ENCODE peak calls at places on chromosome 5, in eight cellular contexts. O, Z, V, A, W, C, K and D are unnamed samples.

GRCh38 chr5:54904425-54904824 is 81.0 kb downstream of the ESM1 start:
- DNase-seq in W (no peak), V (no peak), K (no peak), C (no peak), Z (no peak), O (no peak), A (peak; percentile 52), D (no peak)

GRCh38 chr5:173453167-173453566 is 125.0 kb upstream of the STC2 start:
- DNase-seq in K (no peak), C (no peak), V (no peak), Z (no peak), W (no peak), O (no peak), A (no peak), D (no peak)

GRCh38 chr5:174549254-174549653 is 175.1 kb upstream of the MSX2 start:
- DNase-seq in A (no peak), W (no peak), V (no peak), Z (no peak), O (no peak), K (no peak), C (no peak), D (no peak)

GRCh38 chr5:150159741-150160179 is 4.1 kb upstream of the PDGFRB start:
- DNase-seq in K (no peak), A (no peak), Z (peak; percentile 85), O (no peak), V (no peak), W (no peak), C (no peak), D (no peak)

GRCh38 chr5:38532165-38532669 is 24.2 kb downstream of the LIFR start:
- DNase-seq in W (no peak), C (no peak), K (no peak), V (no peak), Z (no peak), O (no peak), A (no peak), D (peak; percentile 84)

GRCh38 chr5:90386099-90386710 is 23.4 kb downstream of the CETN3 start:
- DNase-seq in A (peak; percentile 36), C (no peak), K (no peak), Z (no peak), V (no peak), O (no peak), W (no peak), D (no peak)

GRCh38 chr5:157516626-157517325 is 56.8 kb downstream of the NIPAL4 start:
- DNase-seq in C (peak; percentile 16), O (peak; percentile 88), A (no peak), V (no peak), K (no peak), W (no peak), Z (peak; percentile 82), D (peak; percentile 92)

GRCh38 chr5:81787843-81788242 is 36.9 kb upstream of the SSBP2 start:
- DNase-seq in Z (peak; percentile 53), C (peak; percentile 62), A (peak; percentile 77), W (peak; percentile 73), K (no peak), O (peak; percentile 89), V (peak; percentile 71), D (peak; percentile 82)

GRCh38 chr5:45408067-45408466 is 288.1 kb downstream of the HCN1 start:
- DNase-seq in W (no peak), C (no peak), A (no peak), K (no peak), V (no peak), O (no peak), Z (no peak), D (no peak)

GRCh38 chr5:175752826-175753535 is 95.1 kb downstream of the HRH2 start:
- DNase-seq in W (no peak), K (no peak), A (no peak), V (no peak), Z (no peak), C (no peak), O (no peak), D (no peak)

GRCh38 chr5:120012441-120012840 is 383.1 kb downstream of the FAM170A start:
- DNase-seq in A (no peak), K (no peak), W (no peak), Z (no peak), O (no peak), C (no peak), V (no peak), D (no peak)

GRCh38 chr5:113804264-113804663 is 290.8 kb downstream of the YTHDC2 start:
- DNase-seq in Z (no peak), O (no peak), W (no peak), C (no peak), K (no peak), V (no peak), A (no peak), D (no peak)

GRCh38 chr5:132013711-132014110 is 2.3 kb upstream of the ACSL6 start:
- DNase-seq in K (peak; percentile 94), W (no peak), O (no peak), A (no peak), V (peak; percentile 42), C (no peak), Z (no peak), D (no peak)

GRCh38 chr5:91754990-91755389 is 371.9 kb upstream of the ARRDC3 start:
- DNase-seq in C (no peak), A (no peak), W (no peak), Z (no peak), V (no peak), O (no peak), K (no peak), D (no peak)

GRCh38 chr5:154776167-154776566 is 21.0 kb downstream of the LARP1 start:
- DNase-seq in K (no peak), C (no peak), V (peak; percentile 14), O (no peak), W (no peak), Z (no peak), A (no peak), D (no peak)
- TF ChIP-seq POLR2A in K (no peak), C (no peak), V (no peak), O (no peak), W (no peak), Z (no peak), A (no peak), D (no peak)

GRCh38 chr5:141430332-141431113 is at the start of gene PCDHGA12:
- DNase-seq in O (no peak), Z (peak; percentile 77), V (no peak), K (no peak), C (no peak), W (no peak), A (peak; percentile 87), D (peak; percentile 61)

GRCh38 chr5:141422742-141423291 is 2.0 kb downstream of the PCDHGA11 start:
- DNase-seq in V (no peak), K (no peak), A (no peak), Z (no peak), W (no peak), C (no peak), O (no peak), D (no peak)

GRCh38 chr5:141431286-141431685 is 979 bp downstream of the PCDHGA12 start:
- DNase-seq in W (no peak), Z (no peak), A (peak; percentile 33), V (no peak), K (no peak), C (no peak), O (no peak), D (no peak)

DNA sequence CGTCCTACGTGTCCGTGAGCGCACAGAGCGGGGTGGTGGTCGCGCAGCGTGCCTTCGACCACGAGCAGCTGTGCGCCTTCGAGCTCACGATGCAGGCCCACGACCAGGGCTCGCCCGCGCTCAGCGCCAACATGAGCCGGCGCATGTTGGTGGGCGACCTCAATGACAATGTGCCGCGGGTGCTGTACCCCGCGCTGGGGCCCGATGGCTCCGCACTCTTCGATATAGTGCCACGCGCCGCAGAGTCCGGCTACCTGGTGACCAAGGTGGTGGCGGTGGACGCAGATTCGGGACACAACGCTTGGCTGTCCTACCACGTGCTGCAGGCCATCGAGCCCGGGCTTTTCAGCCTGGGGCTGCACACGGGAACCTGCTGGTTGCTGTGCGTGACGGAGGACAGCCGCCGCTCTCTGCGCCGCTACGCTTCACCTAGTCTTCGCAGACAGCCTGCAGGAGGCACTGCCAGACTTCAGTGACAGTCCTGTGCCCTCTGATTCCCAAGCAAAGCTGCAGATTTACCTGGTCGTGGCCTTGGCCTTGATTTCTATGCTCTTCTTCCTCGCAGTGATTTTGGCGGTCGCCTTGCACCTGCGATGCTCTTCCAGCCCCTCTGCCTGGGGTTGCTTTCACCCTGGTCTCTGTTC is 2.4 kb upstream of the PCDHGA12 start:
- DNase-seq in Z (no peak), C (no peak), O (no peak), A (no peak), W (no peak), V (no peak), K (no peak), D (no peak)
- H3K9me3 ChIP-seq in Z (peaks cover 10% of the 10 kb centered on the region), C (peaks cover 9% of the 10 kb centered on the region), O (peaks cover 94% of the 10 kb centered on the region), A (no peaks in the 10 kb centered on the region), W (peaks cover 80% of the 10 kb centered on the region), V (peaks cover 84% of the 10 kb centered on the region), K (peaks cover 92% of the 10 kb centered on the region), D (no peaks in the 10 kb centered on the region)

DNA sequence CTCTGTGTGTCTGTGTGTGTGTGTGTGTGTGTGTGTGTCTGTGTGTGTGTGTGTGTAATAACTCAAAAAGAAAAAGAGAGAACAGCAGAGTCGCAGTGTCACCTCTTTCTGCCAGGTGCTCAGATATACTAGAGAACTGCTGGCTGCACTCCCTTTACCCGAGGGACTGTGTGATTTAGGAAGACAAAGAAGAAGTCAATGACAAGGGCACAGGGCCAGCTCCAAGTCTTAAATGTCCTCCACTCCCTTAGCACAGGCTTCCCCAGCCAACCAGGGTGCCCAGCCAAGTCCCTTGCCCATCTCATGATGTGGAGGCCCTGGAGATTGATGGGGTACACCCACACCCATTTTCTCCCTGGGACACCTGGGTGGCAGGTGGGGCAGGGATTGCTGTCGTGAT is 8.7 kb downstream of the CCNJL start:
- DNase-seq in Z (no peak), K (no peak), V (no peak), W (no peak), C (no peak), A (no peak), O (no peak), D (no peak)
- TF ChIP-seq CTCF in Z (no peak), K (no peak), V (no peak), W (no peak), C (no peak), A (no peak), O (no peak), D (no peak)

DNA sequence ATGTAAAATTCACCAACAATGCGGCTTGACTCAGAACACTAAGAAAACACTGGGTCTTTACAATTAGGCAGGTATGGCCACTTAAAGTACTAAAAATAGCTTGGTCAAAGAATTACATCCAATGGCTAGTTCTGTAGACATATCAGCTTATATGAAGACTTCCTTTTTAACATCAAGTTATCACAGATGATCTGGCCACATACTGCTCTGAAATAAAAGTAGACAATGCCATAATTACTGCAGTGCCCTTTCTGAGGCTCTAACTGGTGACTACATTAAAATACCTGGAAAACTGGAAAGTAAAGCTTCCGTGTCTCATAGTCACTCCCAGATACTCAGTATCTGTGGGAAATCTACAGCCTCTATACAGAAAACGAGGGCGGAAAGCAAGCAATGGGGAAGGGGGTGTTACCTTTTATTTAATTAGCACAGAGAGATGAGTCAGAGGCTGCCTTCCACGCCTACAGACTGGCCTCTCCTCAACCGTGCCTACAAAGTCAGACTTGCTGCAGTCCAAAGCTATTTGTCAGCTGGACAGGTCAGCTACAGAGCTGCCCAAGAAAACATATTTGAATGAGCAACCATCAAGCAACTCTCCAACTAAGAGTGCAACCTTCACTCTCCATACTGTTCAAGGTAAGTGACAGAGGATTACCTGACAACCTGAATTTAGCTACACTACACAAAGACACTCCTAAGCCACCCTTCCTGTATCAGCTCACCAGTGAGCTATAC is 8.7 kb downstream of the SERINC5 start:
- DNase-seq in A (peak; percentile 87), Z (peak; percentile 50), O (peak; percentile 73), W (no peak), C (peak; percentile 80), V (peak; percentile 79), K (no peak), D (peak; percentile 50)
- TF ChIP-seq POLR2A in A (no peak), Z (no peak), O (peak; percentile 38), W (no peak), C (peak; percentile 49), V (peak; percentile 28), K (no peak), D (peak; percentile 36)

GRCh38 chr5:179225387-179225786 is 119.9 kb downstream of the ADAMTS2 start:
- DNase-seq in K (no peak), C (no peak), A (no peak), O (peak; percentile 59), W (peak; percentile 51), Z (peak; percentile 16), V (peak; percentile 26), D (no peak)
- H3K9me3 ChIP-seq in K (no peaks in the 10 kb centered on the region), C (no peaks in the 10 kb centered on the region), A (peaks cover 9% of the 10 kb centered on the region), O (no peaks in the 10 kb centered on the region), W (no peaks in the 10 kb centered on the region), Z (no peaks in the 10 kb centered on the region), V (no peaks in the 10 kb centered on the region), D (no peaks in the 10 kb centered on the region)